ENCODE peak calls at places on chromosomes 12 and 14, in eight cellular contexts. B, T, G, N, J, U, D and S are unnamed samples.

GRCh38 chr12:127459687-127460086 is 807.3 kb upstream of the TMEM132C start:
- DNase-seq in B (no peak), T (no peak), G (no peak), N (no peak), J (no peak), U (no peak), D (no peak), S (no peak)

GRCh38 chr12:77720258-77720657 is 110.4 kb upstream of the NAV3 start:
- DNase-seq in B (no peak), T (no peak), G (no peak), N (peak; percentile 9), J (no peak), U (no peak), D (no peak), S (no peak)

GRCh38 chr12:118611295-118611694 is 234.9 kb downstream of the SUDS3 start:
- DNase-seq in B (no peak), T (peak; percentile 56), G (peak; percentile 4), N (no peak), J (no peak), U (peak; percentile 38), D (no peak), S (peak; percentile 3)

GRCh38 chr12:110039085-110039807 is 9.1 kb downstream of the C12orf76 start:
- DNase-seq in B (peak; percentile 30), T (no peak), G (no peak), N (peak; percentile 95), J (peak; percentile 92), U (no peak), D (peak; percentile 95), S (no peak)

GRCh38 chr12:66548338-66549049 is 130.4 kb downstream of the GRIP1 start:
- DNase-seq in B (no peak), T (no peak), G (no peak), N (peak; percentile 6), J (no peak), U (no peak), D (no peak), S (no peak)

GRCh38 chr14:102392506-102392905 is 29.8 kb downstream of the TECPR2 start:
- DNase-seq in B (no peak), T (no peak), G (no peak), N (no peak), J (peak; percentile 80), U (no peak), D (no peak), S (no peak)

GRCh38 chr14:49774111-49774510 is 6.2 kb downstream of the KLHDC2 start:
- DNase-seq in B (no peak), T (no peak), G (no peak), N (no peak), J (peak; percentile 45), U (no peak), D (no peak), S (no peak)

GRCh38 chr14:104048758-104049496 is 36.6 kb upstream of the ASPG start:
- DNase-seq in B (no peak), T (no peak), G (no peak), N (peak; percentile 59), J (peak; percentile 17), U (no peak), D (peak; percentile 61), S (no peak)

GRCh38 chr12:102369876-102370275 is 110.5 kb downstream of the IGF1 start:
- DNase-seq in B (no peak), T (no peak), G (no peak), N (no peak), J (no peak), U (no peak), D (no peak), S (no peak)

GRCh38 chr12:4106617-4107016 is 166.9 kb upstream of the CCND2 start:
- DNase-seq in B (no peak), T (no peak), G (no peak), N (no peak), J (no peak), U (no peak), D (no peak), S (no peak)

GRCh38 chr12:108622425-108622824 is 11.3 kb downstream of the SELPLG start:
- DNase-seq in B (no peak), T (no peak), G (no peak), N (peak; percentile 91), J (no peak), U (no peak), D (peak; percentile 88), S (no peak)

GRCh38 chr12:31835276-31835882 is 106.6 kb upstream of the AMN1 start:
- DNase-seq in B (no peak), T (no peak), G (no peak), N (no peak), J (no peak), U (no peak), D (no peak), S (no peak)

GRCh38 chr14:73240816-73241480 is 3.6 kb downstream of the PAPLN start:
- DNase-seq in B (no peak), T (no peak), G (no peak), N (no peak), J (no peak), U (no peak), D (no peak), S (peak; percentile 10)